ENCODE peak calls at places on chromosome 10, in ten cellular contexts. F is GM06990; P is NCI-H345; H is HEK293T; A is glutamatergic neuron; T is occipital lobe; U is putamen; Y is NCI-H748 treated with DMSO at 0.1 percent for 48 hours; O is A549; L is activated effector memory CD4-positive, alpha-beta T cell treated with anti-CD3 and anti-CD28 coated beads, Interleukin-2, amount 50 U/mL, for 16 hours. R is an unnamed sample.
A peak's percentile ranks its signal among the peaks of the same experiment; 100 is the strongest.

GRCh38 chr10:86349474-86349873 is 17.1 kb downstream of the GRID1 start:
- DNase-seq in F (no peak), P (no peak), H (peak; percentile 68), A (peak; percentile 59), T (no peak), U (no peak), Y (peak; percentile 39), O (peak; percentile 52), L (no peak), R (no peak)

GRCh38 chr10:29784175-29784773 is 149.5 kb upstream of the SVIL start:
- DNase-seq in F (no peak), P (no peak), H (peak; percentile 16), A (no peak), T (no peak), U (peak; percentile 7), Y (no peak), O (peak; percentile 89), L (no peak), R (peak; percentile 100)

GRCh38 chr10:44036425-44036824 is 348.5 kb downstream of the CXCL12 start:
- DNase-seq in F (no peak), P (no peak), H (no peak), A (no peak), T (no peak), U (no peak), Y (no peak), O (no peak), L (no peak), R (no peak)

GRCh38 chr10:80357000-80357803 is 621 bp downstream of the DYDC2 start:
- DNase-seq in F (no peak), P (peak; percentile 78), H (no peak), A (peak; percentile 57), T (no peak), U (peak; percentile 13), Y (peak; percentile 27), O (no peak), L (no peak), R (no peak)

GRCh38 chr10:49744924-49745605 is 17.1 kb downstream of the OGDHL start:
- DNase-seq in F (no peak), P (no peak), H (no peak), A (no peak), T (no peak), U (no peak), Y (no peak), O (no peak), L (no peak), R (no peak)

GRCh38 chr10:114313866-114314265 is 74.8 kb downstream of the VWA2 start:
- DNase-seq in F (no peak), P (no peak), H (no peak), A (no peak), T (no peak), U (no peak), Y (no peak), O (no peak), L (peak; percentile 19), R (no peak)

GRCh38 chr10:119737827-119738226 is 12.0 kb downstream of the INPP5F start:
- DNase-seq in F (no peak), P (no peak), H (no peak), A (no peak), T (no peak), U (no peak), Y (no peak), O (peak; percentile 94), L (peak; percentile 70), R (peak; percentile 89)

GRCh38 chr10:63671317-63671937 is 150.2 kb downstream of the REEP3 start:
- DNase-seq in F (no peak), P (peak; percentile 58), H (no peak), A (no peak), T (no peak), U (peak; percentile 7), Y (no peak), O (no peak), L (no peak), R (no peak)

GRCh38 chr10:22875584-22875983 is 52.3 kb upstream of the ARMC3 start:
- DNase-seq in F (no peak), P (no peak), H (no peak), A (no peak), T (no peak), U (no peak), Y (no peak), O (no peak), L (no peak), R (no peak)

GRCh38 chr10:7563368-7563767 is 103.4 kb downstream of the ITIH5 start:
- DNase-seq in F (no peak), P (no peak), H (no peak), A (no peak), T (no peak), U (no peak), Y (no peak), O (no peak), L (no peak), R (no peak)

GRCh38 chr10:36057731-36058130 is 415.6 kb upstream of the FZD8 start:
- DNase-seq in F (no peak), P (no peak), H (no peak), A (no peak), T (no peak), U (no peak), Y (no peak), O (no peak), L (no peak), R (no peak)

GRCh38 chr10:18214692-18215563 is 74.7 kb downstream of the CACNB2 start:
- DNase-seq in F (no peak), P (no peak), H (peak; percentile 55), A (peak; percentile 62), T (peak; percentile 29), U (peak; percentile 63), Y (peak; percentile 41), O (peak; percentile 48), L (no peak), R (peak; percentile 60)

GRCh38 chr10:71769279-71769823 is 4.0 kb downstream of the VSIR start:
- DNase-seq in F (peak; percentile 48), P (no peak), H (no peak), A (no peak), T (no peak), U (no peak), Y (no peak), O (no peak), L (peak; percentile 80), R (no peak)

GRCh38 chr10:119450606-119451304 is 91.8 kb downstream of the RGS10 start:
- DNase-seq in F (no peak), P (no peak), H (no peak), A (no peak), T (no peak), U (no peak), Y (no peak), O (no peak), L (no peak), R (no peak)

GRCh38 chr10:5078781-5079180 is 15.4 kb upstream of the AKR1C3 start:
- DNase-seq in F (no peak), P (no peak), H (no peak), A (no peak), T (no peak), U (no peak), Y (no peak), O (no peak), L (no peak), R (peak; percentile 91)

GRCh38 chr10:118374404-118374803 is 32.3 kb upstream of the FAM204A start:
- DNase-seq in F (no peak), P (no peak), H (no peak), A (no peak), T (no peak), U (no peak), Y (no peak), O (no peak), L (no peak), R (peak; percentile 32)

GRCh38 chr10:11207276-11207809 is 189.7 kb downstream of the CELF2 start:
- DNase-seq in F (no peak), P (no peak), H (no peak), A (no peak), T (no peak), U (no peak), Y (no peak), O (no peak), L (no peak), R (no peak)

GRCh38 chr10:88893611-88894010 is 13.6 kb downstream of the STAMBPL1 start:
- DNase-seq in F (no peak), P (no peak), H (no peak), A (no peak), T (no peak), U (no peak), Y (no peak), O (no peak), L (no peak), R (no peak)

GRCh38 chr10:77160679-77161078 is 476.9 kb downstream of the KCNMA1 start:
- DNase-seq in F (no peak), P (peak; percentile 76), H (no peak), A (no peak), T (no peak), U (no peak), Y (peak; percentile 79), O (no peak), L (no peak), R (peak; percentile 97)

GRCh38 chr10:110892602-110893001 is 20.9 kb downstream of the PDCD4 start:
- DNase-seq in F (no peak), P (no peak), H (no peak), A (no peak), T (no peak), U (no peak), Y (no peak), O (no peak), L (no peak), R (no peak)

GRCh38 chr10:77526861-77527617 is 110.6 kb downstream of the KCNMA1 start:
- DNase-seq in F (no peak), P (no peak), H (no peak), A (no peak), T (no peak), U (no peak), Y (no peak), O (no peak), L (no peak), R (no peak)

GRCh38 chr10:43867667-43868361 is 219.1 kb upstream of the ZNF32 start:
- DNase-seq in F (no peak), P (no peak), H (no peak), A (no peak), T (no peak), U (no peak), Y (no peak), O (peak; percentile 34), L (no peak), R (no peak)

GRCh38 chr10:79434816-79435215 is 10.6 kb downstream of the ZCCHC24 start:
- DNase-seq in F (no peak), P (no peak), H (no peak), A (no peak), T (no peak), U (no peak), Y (no peak), O (no peak), L (peak; percentile 44), R (peak; percentile 32)

GRCh38 chr10:115539142-115539762 is 446.1 kb downstream of the ATRNL1 start:
- DNase-seq in F (no peak), P (peak; percentile 74), H (no peak), A (no peak), T (no peak), U (no peak), Y (no peak), O (no peak), L (no peak), R (no peak)